ENCODE peak calls at places on chromosomes 7 and 10, in eight cellular contexts. U, G, A, E, M, S, X and W are unnamed samples.

GRCh38 chr10:75736889-75737610 is 305.6 kb downstream of the LRMDA start:
- DNase-seq in U (no peak), G (no peak), A (no peak), E (no peak), M (no peak), S (no peak), X (no peak), W (no peak)

GRCh38 chr10:126500866-126501265 is 112.6 kb upstream of the ADAM12 start:
- DNase-seq in U (no peak), G (peak), A (no peak), E (no peak), M (no peak), S (no peak), X (no peak), W (no peak)

GRCh38 chr10:86361134-86362128 is 5.2 kb downstream of the GRID1 start:
- DNase-seq in U (no peak), G (no peak), A (no peak), E (no peak), M (no peak), S (no peak), X (no peak), W (peak)

GRCh38 chr10:77578583-77579227 is 58.9 kb downstream of the KCNMA1 start:
- DNase-seq in U (no peak), G (no peak), A (no peak), E (no peak), M (no peak), S (peak), X (no peak), W (no peak)

GRCh38 chr10:124906551-124907001 is 35.3 kb upstream of the ZRANB1 start:
- DNase-seq in U (no peak), G (peak), A (no peak), E (no peak), M (no peak), S (no peak), X (no peak), W (no peak)

GRCh38 chr10:127415901-127416630 is 133.0 kb upstream of the NPS start:
- DNase-seq in U (no peak), G (no peak), A (no peak), E (no peak), M (no peak), S (no peak), X (no peak), W (no peak)

GRCh38 chr10:32149257-32149955 is 93.2 kb upstream of the KIF5B start:
- DNase-seq in U (no peak), G (peak), A (no peak), E (no peak), M (no peak), S (no peak), X (no peak), W (peak)

GRCh38 chr10:63286340-63286739 is 153.2 kb downstream of the NRBF2 start:
- DNase-seq in U (no peak), G (no peak), A (no peak), E (no peak), M (no peak), S (peak), X (no peak), W (no peak)

GRCh38 chr7:108222236-108222892 is 92.2 kb upstream of the LAMB4 start:
- DNase-seq in U (no peak), G (no peak), A (no peak), E (no peak), M (no peak), S (no peak), X (no peak), W (no peak)

GRCh38 chr7:38223311-38223710 is 45.3 kb downstream of the STARD3NL start:
- DNase-seq in U (no peak), G (no peak), A (no peak), E (no peak), M (no peak), S (no peak), X (no peak), W (no peak)

GRCh38 chr10:57973451-57973850 is 294.2 kb downstream of the IPMK start:
- DNase-seq in U (no peak), G (no peak), A (no peak), E (no peak), M (no peak), S (no peak), X (no peak), W (no peak)

GRCh38 chr7:25073451-25073850 is 51.6 kb downstream of the CYCS start:
- DNase-seq in U (no peak), G (peak), A (no peak), E (no peak), M (no peak), S (no peak), X (no peak), W (no peak)

GRCh38 chr10:17910144-17910789 is 41.5 kb upstream of the SLC39A12 start:
- DNase-seq in U (no peak), G (peak), A (no peak), E (no peak), M (peak), S (peak), X (no peak), W (no peak)

GRCh38 chr10:107971973-107972372 is 807.5 kb upstream of the SORCS1 start:
- DNase-seq in U (no peak), G (no peak), A (no peak), E (no peak), M (no peak), S (no peak), X (no peak), W (no peak)

GRCh38 chr10:69742928-69743602 is 58.6 kb upstream of the COL13A1 start:
- DNase-seq in U (peak), G (no peak), A (no peak), E (no peak), M (no peak), S (peak), X (no peak), W (peak)

GRCh38 chr7:5525271-5526189 is 101.9 kb upstream of the TNRC18 start:
- DNase-seq in U (no peak), G (no peak), A (no peak), E (no peak), M (peak), S (peak), X (no peak), W (no peak)

GRCh38 chr10:121518321-121518720 is 79.9 kb downstream of the FGFR2 start:
- DNase-seq in U (no peak), G (no peak), A (no peak), E (no peak), M (no peak), S (no peak), X (no peak), W (no peak)

GRCh38 chr10:30784521-30784895 is 155.0 kb upstream of the LYZL2 start:
- DNase-seq in U (no peak), G (no peak), A (no peak), E (no peak), M (no peak), S (no peak), X (no peak), W (no peak)

GRCh38 chr10:71575446-71575845 is 144.1 kb downstream of the C10orf105 start:
- DNase-seq in U (no peak), G (no peak), A (no peak), E (no peak), M (no peak), S (no peak), X (no peak), W (peak)

GRCh38 chr7:2757361-2757903 is 69.4 kb downstream of the AMZ1 start:
- DNase-seq in U (no peak), G (no peak), A (no peak), E (no peak), M (no peak), S (peak), X (no peak), W (peak)

GRCh38 chr10:13074562-13075451 is 25.2 kb upstream of the OPTN start:
- DNase-seq in U (peak), G (peak), A (no peak), E (no peak), M (peak), S (peak), X (peak), W (peak)

GRCh38 chr10:115818015-115818414 is 455.0 kb downstream of the GFRA1 start:
- DNase-seq in U (no peak), G (no peak), A (no peak), E (no peak), M (no peak), S (peak), X (no peak), W (no peak)

GRCh38 chr7:4226166-4226857 is 455.8 kb upstream of the FOXK1 start:
- DNase-seq in U (no peak), G (no peak), A (no peak), E (no peak), M (no peak), S (peak), X (no peak), W (peak)

GRCh38 chr10:13751191-13751764 is 164.5 kb downstream of the PRPF18 start:
- DNase-seq in U (no peak), G (no peak), A (no peak), E (no peak), M (no peak), S (no peak), X (no peak), W (no peak)

GRCh38 chr10:117178190-117178589 is 19.1 kb upstream of the KCNK18 start:
- DNase-seq in U (no peak), G (no peak), A (no peak), E (no peak), M (no peak), S (no peak), X (no peak), W (no peak)

GRCh38 chr7:100875356-100875751 is 451 bp downstream of the SRRT start:
- DNase-seq in U (peak), G (no peak), A (no peak), E (no peak), M (no peak), S (peak), X (no peak), W (peak)

GRCh38 chr7:24685706-24686105 is 71.6 kb downstream of the GSDME start:
- DNase-seq in U (no peak), G (no peak), A (no peak), E (no peak), M (no peak), S (no peak), X (no peak), W (no peak)

GRCh38 chr7:90824386-90825307 is 228.5 kb downstream of the CDK14 start:
- DNase-seq in U (no peak), G (peak), A (no peak), E (no peak), M (no peak), S (no peak), X (no peak), W (no peak)

GRCh38 chr7:150854066-150855000 is 2.0 kb downstream of the AOC1 start:
- DNase-seq in U (no peak), G (no peak), A (no peak), E (no peak), M (no peak), S (no peak), X (no peak), W (no peak)

GRCh38 chr10:73991846-73992245 is 6.1 kb upstream of the VCL start:
- DNase-seq in U (peak), G (no peak), A (no peak), E (no peak), M (peak), S (no peak), X (peak), W (peak)

GRCh38 chr7:117862378-117862777 is 10.9 kb downstream of the CTTNBP2 start:
- DNase-seq in U (no peak), G (no peak), A (no peak), E (no peak), M (no peak), S (no peak), X (no peak), W (no peak)